ENCODE peak calls at places on chromosomes 11 and 22, in nine cellular contexts. Y is kidney epithelial cell, P is endothelial cell of umbilical vein, U is lower lobe of right lung, K is osteoblast, F is hepatocyte, D is A549, N is lung, H is fibroblast of pulmonary artery. S is an unnamed sample.

GRCh38 chr22:29049655-29050263 is 11.9 kb downstream of the C22orf31 start:
- DNase-seq in P (no peak), H (no peak), K (no peak), Y (no peak), U (no peak), F (no peak), N (no peak), D (no peak), S (no peak)

GRCh38 chr11:27700351-27701261 is at the start of gene BDNF:
- DNase-seq in U (no peak), F (peak), H (peak), D (peak), K (peak), Y (no peak), P (peak), N (no peak), S (no peak)

GRCh38 chr11:1297576-1298473 is 11.6 kb downstream of the TOLLIP start:
- DNase-seq in H (no peak), N (no peak), U (peak), P (no peak), K (peak), Y (no peak), F (no peak), D (no peak), S (no peak)

GRCh38 chr11:554824-555499 is 5.6 kb downstream of the LMNTD2 start:
- DNase-seq in N (peak), U (peak), H (peak), D (peak), Y (no peak), P (no peak), F (peak), K (peak), S (no peak)

GRCh38 chr11:60851327-60852059 is 4.3 kb downstream of the PTGDR2 start:
- DNase-seq in P (no peak), D (no peak), H (no peak), F (no peak), K (peak), U (no peak), N (no peak), Y (no peak), S (no peak)

GRCh38 chr11:32421992-32422391 is 13.3 kb downstream of the WT1 start:
- DNase-seq in U (no peak), K (no peak), N (no peak), P (no peak), D (no peak), Y (no peak), H (no peak), F (no peak), S (no peak)

GRCh38 chr11:132022285-132022684 is 651.9 kb downstream of the NTM start:
- DNase-seq in N (no peak), P (no peak), U (no peak), Y (no peak), H (no peak), K (no peak), D (no peak), F (no peak), S (no peak)

GRCh38 chr22:26893034-26893710 is 235.8 kb downstream of the MIAT start:
- DNase-seq in K (no peak), P (no peak), H (no peak), U (no peak), D (no peak), F (no peak), N (peak), Y (no peak), S (no peak)

GRCh38 chr22:17867160-17867785 is 93.0 kb upstream of the BID start:
- DNase-seq in U (no peak), N (no peak), Y (no peak), F (no peak), D (no peak), K (peak), H (no peak), P (no peak), S (no peak)

GRCh38 chr22:48405741-48406140 is 1421.9 kb downstream of the BRD1 start:
- DNase-seq in H (no peak), K (no peak), D (peak), N (no peak), U (no peak), P (no peak), F (no peak), Y (no peak), S (no peak)

GRCh38 chr22:45777046-45777851 is 105.6 kb downstream of the ATXN10 start:
- DNase-seq in H (peak), K (no peak), P (peak), U (no peak), D (peak), F (no peak), N (no peak), Y (peak), S (no peak)

GRCh38 chr22:41301085-41302015 is at the start of gene ZC3H7B:
- DNase-seq in D (peak), P (peak), N (peak), K (peak), F (peak), U (peak), Y (no peak), H (peak), S (no peak)

GRCh38 chr11:69388661-69389060 is 92.8 kb upstream of the LINC01488 start:
- DNase-seq in U (no peak), H (no peak), N (no peak), F (no peak), P (no peak), D (no peak), K (no peak), Y (no peak), S (no peak)

GRCh38 chr11:118870396-118871343 is 13.0 kb upstream of the CXCR5 start:
- DNase-seq in P (no peak), Y (peak), U (no peak), K (peak), N (peak), D (no peak), H (peak), F (no peak), S (no peak)

GRCh38 chr11:86811637-86812321 is 11.4 kb downstream of the PRSS23 start:
- DNase-seq in D (peak), U (no peak), P (peak), K (no peak), F (peak), Y (peak), H (peak), N (no peak), S (peak)

GRCh38 chr22:33756508-33756949 is 163.7 kb downstream of the LARGE1 start:
- DNase-seq in H (no peak), Y (no peak), F (peak), K (no peak), P (no peak), N (no peak), D (no peak), U (no peak), S (no peak)
- TF ChIP-seq CTCF in H (no peak), Y (no peak), F (peak), K (no peak), P (no peak), N (no peak), D (no peak), U (no peak), S (no peak)

GRCh38 chr11:47869548-47870393 is 21.6 kb upstream of the NUP160 start:
- DNase-seq in D (no peak), Y (no peak), H (no peak), K (no peak), F (no peak), U (no peak), N (no peak), P (peak), S (no peak)
- H3K4me3 ChIP-seq in D (no peak), Y (no peak), H (no peak), K (no peak), F (no peak), U (no peak), N (no peak), P (no peak), S (no peak)

GRCh38 chr11:9758676-9759518 is 95.0 kb downstream of the SWAP70 start:
- DNase-seq in U (peak), D (peak), Y (no peak), H (peak), K (peak), P (peak), N (peak), F (peak), S (no peak)
- TF ChIP-seq CTCF in U (no peak), D (no peak), Y (peak), H (peak), K (no peak), P (peak), N (peak), F (peak), S (peak)

GRCh38 chr22:37661160-37661924 is 2.8 kb downstream of the PDXP start:
- DNase-seq in P (no peak), K (peak), U (no peak), F (peak), N (no peak), H (peak), D (no peak), Y (no peak), S (no peak)

GRCh38 chr22:37659066-37659896 is 758 bp downstream of the PDXP start:
- DNase-seq in K (peak), Y (no peak), F (peak), N (no peak), P (no peak), U (peak), H (no peak), D (no peak), S (no peak)

GRCh38 chr22:37659897-37660708 is 1.6 kb downstream of the PDXP start:
- DNase-seq in U (no peak), K (peak), H (no peak), D (no peak), F (no peak), Y (no peak), P (no peak), N (no peak), S (no peak)

GRCh38 chr22:37662039-37662438 is 3.5 kb downstream of the PDXP start:
- DNase-seq in F (no peak), N (no peak), Y (no peak), P (no peak), H (no peak), D (no peak), K (peak), U (no peak), S (no peak)

DNA sequence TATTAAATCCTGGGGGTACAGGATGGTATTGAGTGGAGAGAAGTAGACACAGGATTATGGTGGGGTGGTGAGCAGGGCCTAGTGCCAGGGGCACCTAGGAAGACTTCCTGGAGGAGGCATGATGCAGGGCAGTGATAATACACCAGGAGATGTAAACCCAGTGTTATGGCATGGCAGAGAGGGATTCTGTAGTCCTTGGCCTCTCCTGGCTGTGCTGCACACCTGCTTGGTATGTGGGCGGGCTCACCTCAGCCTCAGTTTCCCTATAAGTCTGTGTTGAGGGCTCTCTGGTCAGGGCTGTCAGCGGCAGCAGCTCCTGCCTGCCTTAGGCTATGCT is 2.2 kb downstream of the PDXP start:
- DNase-seq in N (no peak), H (no peak), U (no peak), D (no peak), F (no peak), K (no peak), P (no peak), Y (no peak), S (no peak)
- H3K4me3 ChIP-seq in N (no peak), H (no peak), U (no peak), D (no peak), F (no peak), K (no peak), P (no peak), Y (no peak), S (no peak)

GRCh38 chr11:12682730-12683500 is 8.7 kb downstream of the TEAD1 start:
- DNase-seq in F (no peak), P (no peak), K (no peak), D (no peak), U (no peak), N (no peak), Y (no peak), H (no peak), S (no peak)

GRCh38 chr11:12682288-12682687 is 8.1 kb downstream of the TEAD1 start:
- DNase-seq in N (no peak), F (no peak), U (no peak), Y (no peak), P (no peak), H (no peak), K (no peak), D (no peak), S (no peak)

GRCh38 chr11:12680246-12680939 is 6.2 kb downstream of the TEAD1 start:
- DNase-seq in U (peak), D (no peak), H (peak), Y (peak), K (no peak), P (no peak), F (peak), N (peak), S (no peak)

GRCh38 chr11:12680940-12681258 is 6.7 kb downstream of the TEAD1 start:
- DNase-seq in D (no peak), U (no peak), Y (no peak), H (no peak), F (no peak), K (no peak), P (no peak), N (no peak), S (no peak)

DNA sequence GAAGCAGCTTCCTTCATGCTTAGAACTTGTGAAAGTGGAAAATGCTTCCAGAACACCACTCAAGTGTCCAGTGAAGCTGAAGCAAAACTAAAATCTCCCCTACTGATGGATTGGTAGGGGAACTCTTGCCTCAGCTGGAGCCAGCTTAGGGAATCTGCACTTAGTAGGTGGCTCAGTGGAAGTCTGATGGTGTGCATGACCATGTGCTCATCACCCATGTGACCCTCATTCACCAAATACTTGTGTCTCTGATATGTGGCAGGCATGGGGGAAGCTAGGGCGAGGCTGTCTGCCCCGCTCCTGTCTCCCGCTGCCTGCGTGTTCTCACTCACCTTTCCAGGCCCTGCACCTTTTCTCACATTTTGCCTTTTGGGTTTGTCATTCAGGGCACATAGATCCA is 7.2 kb downstream of the TEAD1 start:
- DNase-seq in P (no peak), K (no peak), F (no peak), U (no peak), Y (no peak), N (no peak), H (no peak), D (no peak), S (no peak)
- TF ChIP-seq CTCF in P (no peak), K (no peak), F (no peak), U (no peak), Y (no peak), N (no peak), H (no peak), D (no peak), S (no peak)

DNA sequence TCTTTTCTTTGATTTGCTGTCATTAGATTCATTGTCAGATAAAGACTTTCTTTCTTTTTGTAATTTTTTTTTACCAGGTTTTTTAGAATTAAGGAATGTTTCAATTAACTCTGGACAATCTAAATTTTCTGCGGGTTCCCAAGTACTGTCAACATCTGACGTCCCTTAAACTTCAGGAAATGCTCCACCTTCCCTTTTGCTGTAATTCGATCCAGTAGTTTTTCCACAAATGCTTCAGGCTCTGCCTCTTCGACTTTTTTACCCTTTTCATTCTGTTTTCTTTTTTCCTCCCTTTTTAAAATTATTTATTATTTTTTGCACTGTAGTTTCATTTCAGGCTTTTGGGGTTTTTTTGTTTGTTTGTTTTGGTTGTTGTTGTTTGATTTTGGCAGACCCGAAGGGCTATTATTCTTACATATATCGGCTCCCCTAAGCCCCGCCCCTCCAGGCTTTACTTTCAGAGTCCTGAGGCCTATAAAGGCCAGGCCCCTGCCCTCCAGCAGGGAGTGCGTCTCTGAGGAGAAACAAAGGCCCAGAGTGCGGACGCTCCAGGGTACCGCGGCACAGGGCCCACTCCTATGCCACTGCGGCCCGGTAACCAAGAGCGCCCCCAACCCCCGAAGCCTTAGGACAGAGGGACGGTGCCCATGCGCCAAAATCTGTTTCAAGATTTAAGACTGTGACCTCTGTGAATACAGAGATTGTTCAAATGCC is 116.4 kb downstream of the TYR start:
- DNase-seq in N (no peak), P (peak), F (peak), Y (no peak), U (no peak), K (no peak), H (peak), D (no peak), S (no peak)
- H3K4me3 ChIP-seq in N (no peak), P (peak), F (peak), Y (peak), U (peak), K (peak), H (peak), D (no peak), S (peak)

DNA sequence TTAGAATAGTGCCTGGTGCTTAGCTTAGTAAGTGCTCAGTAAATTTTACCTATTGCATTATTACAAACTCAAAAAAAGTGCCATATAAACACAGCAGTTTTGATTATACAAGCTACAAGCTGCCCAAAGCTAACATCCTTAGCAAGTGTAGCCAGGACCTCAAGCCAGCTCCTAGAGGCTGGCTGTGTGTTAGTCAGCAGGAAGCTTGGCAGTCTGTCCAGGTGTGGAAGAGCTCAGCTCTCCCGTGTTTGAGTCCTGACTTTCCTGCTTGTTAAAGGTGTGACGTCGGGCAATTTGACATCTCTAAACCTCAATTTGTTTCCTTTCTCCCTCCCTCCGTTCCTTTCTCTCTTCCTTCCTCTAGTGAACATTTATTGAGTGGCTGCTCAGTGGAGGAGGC is 68.5 kb downstream of the PRR5L start:
- DNase-seq in F (no peak), U (no peak), Y (no peak), H (peak), D (no peak), N (no peak), K (no peak), P (no peak), S (no peak)
- TF ChIP-seq CTCF in F (no peak), U (no peak), Y (no peak), H (no peak), D (no peak), N (no peak), K (no peak), P (no peak), S (no peak)

DNA sequence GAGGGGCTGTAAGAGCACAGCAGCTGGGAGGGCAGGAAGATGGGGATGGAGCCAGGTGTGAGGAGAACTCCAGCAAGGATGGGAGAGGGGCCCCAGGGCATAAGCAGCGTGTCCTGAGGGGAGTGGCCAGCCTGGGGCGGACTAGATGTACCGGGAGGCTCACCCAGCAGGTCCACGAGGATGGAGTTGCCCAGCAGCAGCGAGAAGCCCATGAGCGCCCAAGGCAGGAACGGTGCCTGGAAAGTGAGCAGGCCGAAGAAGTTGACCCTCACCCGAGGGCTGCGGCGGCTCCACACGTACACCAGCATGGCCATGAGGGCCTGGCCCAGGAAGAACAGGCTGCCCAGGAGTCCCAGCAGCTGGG is 1.3 kb downstream of the DERL3 start:
- DNase-seq in P (no peak), F (no peak), N (no peak), K (no peak), H (no peak), D (no peak), Y (no peak), U (no peak), S (no peak)
- H3K4me3 ChIP-seq in P (no peak), F (no peak), N (no peak), K (no peak), H (no peak), D (no peak), Y (no peak), U (no peak), S (no peak)

DNA sequence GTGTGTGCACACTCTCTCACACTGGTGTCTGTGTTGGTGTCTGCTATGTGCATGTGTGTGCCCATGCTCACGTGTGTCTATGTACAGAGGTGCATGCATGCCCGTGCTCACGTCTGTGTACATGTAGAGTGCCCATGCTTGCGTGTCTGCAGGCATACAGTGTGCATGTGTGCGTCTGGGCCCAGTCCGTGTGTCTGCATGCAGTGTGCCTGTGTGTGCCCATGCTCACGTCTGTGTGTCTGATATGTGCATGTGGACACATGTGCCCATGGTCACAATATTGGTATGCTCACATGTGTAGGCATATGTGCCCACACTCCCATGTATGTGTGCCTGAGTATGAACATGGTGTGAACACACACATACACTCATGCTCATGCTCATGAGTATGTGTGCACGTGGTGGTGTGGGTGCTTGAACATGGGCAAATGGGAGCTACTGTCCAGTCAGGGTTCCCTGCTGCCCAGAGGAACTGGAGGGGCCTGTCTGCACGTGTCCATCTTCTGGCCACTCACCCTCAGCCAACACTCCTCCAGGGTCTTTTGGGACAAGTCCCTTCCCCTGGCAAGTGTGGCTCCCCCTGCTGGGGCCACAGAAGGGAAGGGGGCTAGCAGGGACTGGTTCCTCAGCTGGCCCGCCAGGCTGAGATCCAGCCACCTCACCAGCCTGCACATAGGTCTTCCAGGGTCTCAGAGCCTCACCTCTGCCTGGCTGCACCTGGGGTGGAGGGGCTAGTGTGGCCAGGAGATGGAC is 7.3 kb upstream of the TBX1 start:
- DNase-seq in N (no peak), F (no peak), U (no peak), Y (no peak), H (no peak), P (no peak), K (no peak), D (no peak), S (no peak)
- TF ChIP-seq CTCF in N (no peak), F (no peak), U (no peak), Y (no peak), H (no peak), P (peak), K (no peak), D (no peak), S (no peak)

GRCh38 chr11:130025371-130025770 is 22.7 kb upstream of the PRDM10 start:
- DNase-seq in H (no peak), D (no peak), P (no peak), K (no peak), F (no peak), N (no peak), Y (no peak), U (no peak), S (no peak)

GRCh38 chr11:130024356-130024755 is 21.7 kb upstream of the PRDM10 start:
- DNase-seq in D (no peak), K (no peak), F (no peak), U (no peak), Y (no peak), P (peak), N (no peak), H (no peak), S (no peak)

GRCh38 chr11:130022799-130023198 is 20.2 kb upstream of the PRDM10 start:
- DNase-seq in P (no peak), U (no peak), H (no peak), K (no peak), F (no peak), N (no peak), D (no peak), Y (peak), S (no peak)

GRCh38 chr11:130020323-130020722 is 17.7 kb upstream of the PRDM10 start:
- DNase-seq in Y (no peak), U (no peak), K (no peak), H (peak), D (no peak), P (no peak), F (no peak), N (no peak), S (no peak)

GRCh38 chr11:130023204-130023603 is 20.6 kb upstream of the PRDM10 start:
- DNase-seq in Y (peak), N (no peak), P (peak), F (no peak), K (peak), D (no peak), H (peak), U (no peak), S (no peak)
- H3K4me3 ChIP-seq in Y (no peak), N (no peak), P (no peak), F (no peak), K (no peak), D (no peak), H (no peak), U (no peak), S (no peak)

S was measured in AG09309.